ENCODE peak calls at places on chromosomes 13 and 19, in four cellular contexts. Z, D, E and J are unnamed samples.

GRCh38 chr13:33349314-33349995 is 63.9 kb upstream of the STARD13 start:
- DNase-seq in D (peak), Z (no peak), E (no peak), J (no peak)

GRCh38 chr13:113048766-113049165 is 56.8 kb upstream of the F7 start:
- DNase-seq in D (peak), Z (no peak), E (no peak), J (no peak)

GRCh38 chr19:10817291-10818038 is 18.5 kb downstream of the TMED1 start:
- DNase-seq in E (no peak), D (no peak), Z (no peak), J (no peak)

GRCh38 chr13:101523732-101524131 is 71.3 kb downstream of the ITGBL1 start:
- DNase-seq in E (no peak), Z (no peak), D (no peak), J (no peak)

GRCh38 chr19:10552596-10553053 is 8.9 kb downstream of the ATG4D start:
- DNase-seq in Z (no peak), D (no peak), E (no peak), J (peak)

GRCh38 chr13:36536546-36536945 is 104.3 kb downstream of the CCNA1 start:
- DNase-seq in D (no peak), E (no peak), Z (no peak), J (no peak)

GRCh38 chr13:95698047-95698749 is 21.3 kb downstream of the DNAJC3 start:
- DNase-seq in D (no peak), Z (no peak), E (no peak), J (no peak)

GRCh38 chr19:23436944-23437343 is 41.7 kb upstream of the ZNF91 start:
- DNase-seq in D (no peak), E (no peak), Z (no peak), J (no peak)

GRCh38 chr19:12965017-12965811 is 4.2 kb upstream of the DAND5 start:
- DNase-seq in D (peak), Z (peak), E (peak), J (peak)

GRCh38 chr13:111202745-111203144 is 87.6 kb downstream of the ARHGEF7 start:
- DNase-seq in D (no peak), E (no peak), Z (peak), J (peak)

GRCh38 chr19:6769006-6769637 is 1.9 kb upstream of the SH2D3A start:
- DNase-seq in D (no peak), Z (no peak), E (no peak), J (peak)

GRCh38 chr19:1992759-1993260 is 22.7 kb downstream of the BTBD2 start:
- DNase-seq in E (no peak), Z (no peak), D (no peak), J (no peak)

GRCh38 chr13:97766749-97767148 is 186.7 kb upstream of the IPO5 start:
- DNase-seq in Z (no peak), D (no peak), E (no peak), J (no peak)